ENCODE peak calls at places on chromosomes 5 and 9, in seven cellular contexts. E is ovary, K is mesendoderm, O is NCI-H2171 treated with DMSO at 0.1 percent for 48 hours, T is fibroblast of mammary gland, C is mucosa of descending colon, G is Ammon's horn. M is an unnamed sample.

GRCh38 chr5:59685131-59685530 is 208.4 kb downstream of the PDE4D start:
- DNase-seq in E (no peak), K (no peak), O (no peak), T (no peak), C (no peak), G (no peak), M (no peak)

GRCh38 chr5:39461007-39461682 is 36.4 kb upstream of the DAB2 start:
- DNase-seq in E (no peak), K (no peak), O (no peak), T (no peak), C (no peak), G (peak; percentile 74), M (no peak)

GRCh38 chr9:16262467-16263261 is 607.8 kb downstream of the BNC2 start:
- DNase-seq in E (no peak), K (peak; percentile 33), O (peak; percentile 81), T (no peak), C (no peak), G (no peak), M (no peak)

GRCh38 chr5:127101533-127101932 is 28.2 kb upstream of the C5orf63 start:
- DNase-seq in E (no peak), K (no peak), O (no peak), T (no peak), C (no peak), G (no peak), M (no peak)

GRCh38 chr9:36327903-36328302 is 69.7 kb upstream of the GNE start:
- DNase-seq in E (no peak), K (peak; percentile 48), O (no peak), T (peak; percentile 51), C (no peak), G (no peak), M (no peak)

GRCh38 chr9:38761334-38761733 is 41.4 kb upstream of the FAM240B start:
- DNase-seq in E (no peak), K (peak; percentile 82), O (no peak), T (no peak), C (no peak), G (no peak), M (no peak)

GRCh38 chr5:94691947-94692346 is 73.5 kb downstream of the SLF1 start:
- DNase-seq in E (no peak), K (no peak), O (no peak), T (peak; percentile 87), C (no peak), G (peak; percentile 47), M (no peak)

GRCh38 chr9:6838158-6838557 is 80.4 kb downstream of the KDM4C start:
- DNase-seq in E (no peak), K (no peak), O (no peak), T (peak; percentile 9), C (no peak), G (no peak), M (no peak)

GRCh38 chr9:117616436-117616835 is 87.8 kb upstream of the TLR4 start:
- DNase-seq in E (no peak), K (peak; percentile 83), O (peak; percentile 87), T (no peak), C (no peak), G (peak; percentile 20), M (no peak)

GRCh38 chr9:105679406-105680022 is 14.8 kb upstream of the TMEM38B start:
- DNase-seq in E (no peak), K (no peak), O (no peak), T (no peak), C (no peak), G (no peak), M (no peak)

GRCh38 chr5:179504191-179504590 is 46.2 kb upstream of the RUFY1 start:
- DNase-seq in E (no peak), K (no peak), O (no peak), T (no peak), C (no peak), G (no peak), M (no peak)

GRCh38 chr5:53902524-53902923 is 342.1 kb downstream of the NDUFS4 start:
- DNase-seq in E (no peak), K (no peak), O (no peak), T (no peak), C (no peak), G (no peak), M (no peak)

GRCh38 chr5:120568716-120569115 is 104.6 kb downstream of the PRR16 start:
- DNase-seq in E (no peak), K (no peak), O (no peak), T (peak; percentile 30), C (no peak), G (no peak), M (no peak)

GRCh38 chr5:38466444-38467189 is 89.8 kb downstream of the LIFR start:
- DNase-seq in E (peak; percentile 96), K (no peak), O (no peak), T (peak; percentile 95), C (peak; percentile 52), G (peak; percentile 81), M (peak; percentile 79)

GRCh38 chr9:74036549-74037231 is 460.4 kb upstream of the RORB start:
- DNase-seq in E (no peak), K (no peak), O (no peak), T (peak; percentile 86), C (no peak), G (no peak), M (no peak)

GRCh38 chr9:74277532-74277931 is 219.6 kb upstream of the RORB start:
- DNase-seq in E (no peak), K (no peak), O (no peak), T (no peak), C (no peak), G (no peak), M (no peak)

GRCh38 chr5:38347040-38347763 is 88.8 kb downstream of the EGFLAM start:
- DNase-seq in E (no peak), K (peak; percentile 55), O (no peak), T (peak; percentile 25), C (no peak), G (no peak), M (no peak)

GRCh38 chr5:172459396-172460165 is 5.3 kb upstream of the SH3PXD2B start:
- DNase-seq in E (no peak), K (no peak), O (no peak), T (no peak), C (no peak), G (no peak), M (no peak)

GRCh38 chr9:109513871-109514270 is 15.8 kb upstream of the PTPN3 start:
- DNase-seq in E (no peak), K (no peak), O (no peak), T (peak; percentile 49), C (no peak), G (no peak), M (no peak)

GRCh38 chr5:14186132-14186830 is 43.1 kb downstream of the TRIO start:
- DNase-seq in E (no peak), K (no peak), O (no peak), T (peak; percentile 76), C (no peak), G (no peak), M (no peak)

GRCh38 chr5:168114444-168115017 is 176.9 kb upstream of the WWC1 start:
- DNase-seq in E (no peak), K (peak; percentile 84), O (peak; percentile 21), T (peak; percentile 57), C (peak; percentile 87), G (peak; percentile 45), M (peak; percentile 28)

GRCh38 chr5:158759276-158759675 is 340.4 kb downstream of the EBF1 start:
- DNase-seq in E (no peak), K (no peak), O (peak; percentile 51), T (peak; percentile 16), C (no peak), G (no peak), M (no peak)

GRCh38 chr9:104494808-104495207 is 9.3 kb upstream of the OR13F1 start:
- DNase-seq in E (no peak), K (peak; percentile 42), O (peak; percentile 48), T (peak; percentile 11), C (no peak), G (no peak), M (no peak)

GRCh38 chr5:137734962-137735530 is 843 bp downstream of the KLHL3 start:
- DNase-seq in E (peak; percentile 35), K (peak; percentile 69), O (peak; percentile 32), T (peak; percentile 55), C (peak; percentile 52), G (no peak), M (peak; percentile 32)

GRCh38 chr5:33738967-33739366 is 152.8 kb downstream of the ADAMTS12 start:
- DNase-seq in E (no peak), K (no peak), O (no peak), T (no peak), C (no peak), G (no peak), M (no peak)

GRCh38 chr9:89483592-89484474 is 14.1 kb downstream of the SEMA4D start:
- DNase-seq in E (no peak), K (no peak), O (no peak), T (no peak), C (peak; percentile 64), G (no peak), M (no peak)

GRCh38 chr9:119961774-119962408 is 592.7 kb upstream of the BRINP1 start:
- DNase-seq in E (no peak), K (peak; percentile 77), O (no peak), T (peak; percentile 45), C (peak; percentile 61), G (peak; percentile 15), M (peak; percentile 22)

GRCh38 chr9:137724114-137724445 is 105.3 kb downstream of the EHMT1 start:
- DNase-seq in E (no peak), K (peak; percentile 95), O (no peak), T (peak; percentile 46), C (no peak), G (no peak), M (no peak)

GRCh38 chr5:139214646-139215045 is 16.5 kb upstream of the SIL1 start:
- DNase-seq in E (no peak), K (no peak), O (no peak), T (no peak), C (no peak), G (no peak), M (no peak)

GRCh38 chr9:119050281-119050680 is 319.0 kb downstream of the BRINP1 start:
- DNase-seq in E (no peak), K (no peak), O (peak; percentile 23), T (peak; percentile 32), C (no peak), G (peak; percentile 13), M (no peak)

GRCh38 chr9:36189978-36190377 is 743 bp upstream of the CLTA start:
- DNase-seq in E (no peak), K (peak; percentile 69), O (no peak), T (no peak), C (no peak), G (no peak), M (no peak)

GRCh38 chr5:111587728-111588127 is 75.4 kb upstream of the STARD4 start:
- DNase-seq in E (no peak), K (no peak), O (no peak), T (no peak), C (no peak), G (no peak), M (no peak)

GRCh38 chr5:54540286-54540685 is 22.7 kb downstream of the SNX18 start:
- DNase-seq in E (no peak), K (no peak), O (no peak), T (no peak), C (no peak), G (no peak), M (no peak)

GRCh38 chr9:37706290-37706689 is 47.3 kb upstream of the TRMT10B start:
- DNase-seq in E (no peak), K (no peak), O (no peak), T (no peak), C (no peak), G (no peak), M (no peak)

GRCh38 chr5:124677376-124677998 is 69.0 kb downstream of the ZNF608 start:
- DNase-seq in E (no peak), K (no peak), O (peak; percentile 89), T (no peak), C (peak; percentile 33), G (peak; percentile 78), M (no peak)

GRCh38 chr9:121844090-121844489 is 192.7 kb downstream of the DAB2IP start:
- DNase-seq in E (no peak), K (no peak), O (no peak), T (no peak), C (no peak), G (no peak), M (no peak)